ENCODE peak calls at places on chromosomes 11 and 22, in six cellular contexts. One of them, this sample, is unnamed.
A peak's percentile ranks its signal among the peaks of the same experiment; 100 is the strongest.

GRCh38 chr11:85822814-85823213 is 11.9 kb upstream of the SYTL2 start:
- DNase-seq in GM23248: peak; percentile 52
- DNase-seq in hepatocyte: no peak
- DNase-seq in HCT116: no peak
- DNase-seq in PC-3: peak; percentile 62
- DNase-seq in MM.1S: no peak
- DNase-seq in this sample: no peak

GRCh38 chr11:14499178-14499559 is 442 bp downstream of the COPB1 start:
- DNase-seq in hepatocyte: peak; percentile 34
- DNase-seq in HCT116: no peak
- DNase-seq in GM23248: peak; percentile 58
- DNase-seq in PC-3: peak; percentile 7
- DNase-seq in MM.1S: no peak
- DNase-seq in this sample: peak; percentile 56

GRCh38 chr11:721913-722811 is 16.1 kb downstream of the EPS8L2 start:
- DNase-seq in MM.1S: peak; percentile 80
- DNase-seq in hepatocyte: peak; percentile 24
- DNase-seq in GM23248: no peak
- DNase-seq in HCT116: no peak
- DNase-seq in PC-3: no peak
- DNase-seq in this sample: peak; percentile 53

GRCh38 chr11:130389315-130389935 is 39.0 kb downstream of the ADAMTS8 start:
- DNase-seq in hepatocyte: no peak
- DNase-seq in HCT116: no peak
- DNase-seq in PC-3: no peak
- DNase-seq in MM.1S: no peak
- DNase-seq in GM23248: no peak
- DNase-seq in this sample: no peak

GRCh38 chr22:23525510-23525909 is 54.6 kb downstream of the IGLL1 start:
- DNase-seq in PC-3: no peak
- DNase-seq in GM23248: no peak
- DNase-seq in HCT116: no peak
- DNase-seq in hepatocyte: no peak
- DNase-seq in MM.1S: no peak
- DNase-seq in this sample: no peak

GRCh38 chr22:29380032-29380781 is 8.2 kb downstream of the AP1B1 start:
- DNase-seq in HCT116: no peak
- DNase-seq in hepatocyte: no peak
- DNase-seq in PC-3: peak; percentile 88
- DNase-seq in GM23248: peak; percentile 58
- DNase-seq in MM.1S: no peak
- DNase-seq in this sample: no peak

GRCh38 chr11:131954146-131954545 is 583.7 kb downstream of the NTM start:
- DNase-seq in hepatocyte: no peak
- DNase-seq in HCT116: no peak
- DNase-seq in GM23248: no peak
- DNase-seq in PC-3: no peak
- DNase-seq in MM.1S: no peak
- DNase-seq in this sample: no peak

GRCh38 chr22:29830585-29830984 is 7.5 kb downstream of the ASCC2 start:
- DNase-seq in HCT116: no peak
- DNase-seq in MM.1S: no peak
- DNase-seq in GM23248: no peak
- DNase-seq in PC-3: peak; percentile 39
- DNase-seq in hepatocyte: no peak
- DNase-seq in this sample: no peak

GRCh38 chr11:131546218-131546895 is 175.9 kb downstream of the NTM start:
- DNase-seq in HCT116: no peak
- DNase-seq in hepatocyte: no peak
- DNase-seq in MM.1S: no peak
- DNase-seq in PC-3: no peak
- DNase-seq in GM23248: no peak
- DNase-seq in this sample: peak; percentile 26

GRCh38 chr11:12773591-12773990 is 99.4 kb downstream of the TEAD1 start:
- DNase-seq in hepatocyte: no peak
- DNase-seq in GM23248: no peak
- DNase-seq in PC-3: no peak
- DNase-seq in MM.1S: no peak
- DNase-seq in HCT116: no peak
- DNase-seq in this sample: no peak

GRCh38 chr22:23010430-23010829 is 59.9 kb upstream of the GNAZ start:
- DNase-seq in GM23248: no peak
- DNase-seq in hepatocyte: no peak
- DNase-seq in PC-3: no peak
- DNase-seq in MM.1S: no peak
- DNase-seq in HCT116: no peak
- DNase-seq in this sample: no peak

GRCh38 chr22:23278883-23279675 is 98.8 kb downstream of the BCR start:
- DNase-seq in GM23248: peak; percentile 48
- DNase-seq in HCT116: no peak
- DNase-seq in hepatocyte: no peak
- DNase-seq in MM.1S: no peak
- DNase-seq in PC-3: peak; percentile 49
- DNase-seq in this sample: no peak

DNA sequence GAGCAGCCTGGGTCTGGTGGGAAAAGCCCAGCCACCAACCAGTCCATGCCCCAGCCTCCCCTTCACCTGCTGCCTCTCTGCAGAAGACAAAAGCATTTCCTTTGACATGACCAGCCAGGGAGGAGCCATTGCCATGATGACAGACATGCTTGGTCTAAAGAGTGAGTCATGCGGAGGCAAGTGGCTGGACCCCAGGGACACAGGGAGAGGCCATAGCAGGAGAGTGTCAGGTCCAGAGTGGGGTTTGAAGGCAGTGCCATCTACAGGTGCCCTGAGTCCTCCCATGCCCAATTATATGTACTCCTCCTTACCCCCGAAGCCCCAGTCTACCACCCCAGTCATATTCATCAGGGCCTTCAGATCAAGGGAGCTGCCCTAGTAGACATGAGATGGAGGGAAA is 67.4 kb downstream of the SCN3B start:
- DNase-seq in HCT116: no peak
- DNase-seq in hepatocyte: peak; percentile 58
- DNase-seq in GM23248: peak; percentile 50
- DNase-seq in MM.1S: no peak
- DNase-seq in PC-3: peak; percentile 28
- DNase-seq in this sample: no peak
- TF ChIP-seq EZH2phosphoT487 in HCT116: no peak
- TF ChIP-seq EZH2phosphoT487 in hepatocyte: no peak
- TF ChIP-seq EZH2phosphoT487 in GM23248: no peak
- TF ChIP-seq EZH2phosphoT487 in MM.1S: no peak
- TF ChIP-seq EZH2phosphoT487 in PC-3: no peak
- TF ChIP-seq EZH2phosphoT487 in this sample: no peak

GRCh38 chr22:33920927-33921575 is 775 bp upstream of the LARGE1 start:
- DNase-seq in PC-3: peak; percentile 77
- DNase-seq in hepatocyte: peak; percentile 99
- DNase-seq in GM23248: peak; percentile 99
- DNase-seq in HCT116: peak; percentile 57
- DNase-seq in MM.1S: peak; percentile 97
- DNase-seq in this sample: peak; percentile 99
- TF ChIP-seq EZH2 in PC-3: no peak
- TF ChIP-seq EZH2 in hepatocyte: no peak
- TF ChIP-seq EZH2 in GM23248: no peak
- TF ChIP-seq EZH2 in HCT116: no peak
- TF ChIP-seq EZH2 in MM.1S: no peak
- TF ChIP-seq EZH2 in this sample: no peak

DNA sequence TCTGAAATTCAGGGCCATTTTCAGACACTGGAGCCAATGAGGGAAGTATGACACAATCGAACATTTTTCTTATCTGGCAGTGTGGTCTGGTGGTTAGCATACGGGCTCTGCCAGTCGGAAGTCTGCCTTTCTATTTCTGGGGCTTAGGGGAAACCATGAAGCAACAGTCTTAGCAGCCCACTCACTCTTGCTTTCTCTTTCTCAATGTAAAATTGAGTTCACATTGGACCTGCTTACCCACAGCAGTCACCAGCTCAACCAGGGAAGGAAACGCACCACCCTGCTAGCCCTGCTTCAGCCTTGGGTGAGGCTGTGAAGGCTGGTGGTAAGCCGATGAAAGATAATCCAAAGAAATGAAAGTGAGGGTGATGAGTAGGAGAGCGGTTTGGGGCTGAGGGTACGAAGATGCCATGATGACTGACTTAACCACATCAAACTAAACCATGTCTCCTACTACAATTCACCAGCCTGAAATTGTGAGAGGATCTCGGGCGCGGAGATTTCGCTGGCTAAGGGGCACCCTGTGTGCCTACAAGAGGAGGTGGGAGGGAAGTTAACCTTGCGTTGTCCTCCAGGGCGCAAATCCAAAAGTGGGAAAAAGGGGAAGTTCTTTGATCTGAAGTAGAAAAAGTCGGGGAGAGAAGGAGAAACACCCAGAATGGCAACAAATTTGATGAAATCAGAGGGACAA is 2.0 kb upstream of the LMO2 start:
- DNase-seq in PC-3: no peak
- DNase-seq in hepatocyte: no peak
- DNase-seq in HCT116: no peak
- DNase-seq in GM23248: no peak
- DNase-seq in MM.1S: peak; percentile 76
- DNase-seq in this sample: no peak
- TF ChIP-seq EZH2phosphoT487 in PC-3: no peak
- TF ChIP-seq EZH2phosphoT487 in hepatocyte: no peak
- TF ChIP-seq EZH2phosphoT487 in HCT116: no peak
- TF ChIP-seq EZH2phosphoT487 in GM23248: no peak
- TF ChIP-seq EZH2phosphoT487 in MM.1S: peak; percentile 96
- TF ChIP-seq EZH2phosphoT487 in this sample: no peak

GRCh38 chr11:67023957-67024353 is 1.0 kb downstream of the SYT12 start:
- DNase-seq in PC-3: no peak
- DNase-seq in MM.1S: no peak
- DNase-seq in hepatocyte: no peak
- DNase-seq in GM23248: no peak
- DNase-seq in HCT116: no peak
- DNase-seq in this sample: no peak

GRCh38 chr11:67024966-67025365 is 2.0 kb downstream of the SYT12 start:
- DNase-seq in hepatocyte: no peak
- DNase-seq in PC-3: peak; percentile 39
- DNase-seq in HCT116: no peak
- DNase-seq in MM.1S: no peak
- DNase-seq in GM23248: peak; percentile 25
- DNase-seq in this sample: no peak

GRCh38 chr11:67022341-67022933 is 497 bp upstream of the SYT12 start:
- DNase-seq in HCT116: peak; percentile 75
- DNase-seq in MM.1S: no peak
- DNase-seq in GM23248: peak; percentile 57
- DNase-seq in hepatocyte: no peak
- DNase-seq in PC-3: peak; percentile 96
- DNase-seq in this sample: no peak

GRCh38 chr11:67024410-67024809 is 1.5 kb downstream of the SYT12 start:
- DNase-seq in MM.1S: peak; percentile 66
- DNase-seq in HCT116: no peak
- DNase-seq in PC-3: peak; percentile 66
- DNase-seq in GM23248: no peak
- DNase-seq in hepatocyte: no peak
- DNase-seq in this sample: no peak

GRCh38 chr11:67022961-67023956 is at the start of gene SYT12:
- DNase-seq in MM.1S: no peak
- DNase-seq in hepatocyte: peak; percentile 28
- DNase-seq in GM23248: peak; percentile 61
- DNase-seq in HCT116: no peak
- DNase-seq in PC-3: peak; percentile 37
- DNase-seq in this sample: peak; percentile 69
- TF ChIP-seq EZH2 in MM.1S: no peak
- TF ChIP-seq EZH2 in hepatocyte: no peak
- TF ChIP-seq EZH2 in GM23248: no peak
- TF ChIP-seq EZH2 in HCT116: no peak
- TF ChIP-seq EZH2 in PC-3: no peak
- TF ChIP-seq EZH2 in this sample: peak; percentile 87

GRCh38 chr22:50072167-50072555 is 13.1 kb downstream of the MLC1 start:
- DNase-seq in PC-3: no peak
- DNase-seq in GM23248: no peak
- DNase-seq in HCT116: no peak
- DNase-seq in hepatocyte: no peak
- DNase-seq in MM.1S: no peak
- DNase-seq in this sample: no peak

GRCh38 chr22:50074551-50075042 is 10.6 kb downstream of the MLC1 start:
- DNase-seq in MM.1S: no peak
- DNase-seq in PC-3: no peak
- DNase-seq in hepatocyte: no peak
- DNase-seq in HCT116: no peak
- DNase-seq in GM23248: peak; percentile 49
- DNase-seq in this sample: peak; percentile 55

GRCh38 chr22:50071432-50072166 is 13.5 kb upstream of the TTLL8 start:
- DNase-seq in hepatocyte: no peak
- DNase-seq in PC-3: peak; percentile 57
- DNase-seq in GM23248: no peak
- DNase-seq in MM.1S: no peak
- DNase-seq in HCT116: no peak
- DNase-seq in this sample: no peak

GRCh38 chr22:50072714-50073538 is 12.3 kb downstream of the MLC1 start:
- DNase-seq in GM23248: no peak
- DNase-seq in HCT116: no peak
- DNase-seq in PC-3: no peak
- DNase-seq in hepatocyte: no peak
- DNase-seq in MM.1S: no peak
- DNase-seq in this sample: no peak

DNA sequence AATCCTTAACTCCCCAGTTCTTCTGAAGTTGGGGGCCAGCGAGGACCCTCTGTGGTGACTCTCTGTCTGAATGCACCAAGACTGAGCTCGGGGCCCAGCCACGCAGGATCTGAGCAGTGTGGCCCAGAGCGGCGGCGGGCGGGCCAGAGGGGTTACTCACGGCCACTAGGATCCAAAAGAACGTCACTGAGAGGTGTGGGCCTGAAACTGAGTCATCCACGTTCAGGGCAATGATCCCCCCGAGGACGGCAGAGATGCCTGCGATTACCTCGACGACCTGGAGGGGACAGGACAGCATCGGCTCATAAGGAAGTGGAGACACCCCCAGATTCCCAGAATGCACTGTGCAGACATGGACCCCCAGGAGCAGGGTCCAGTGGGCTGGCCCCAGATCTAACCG is 11.2 kb downstream of the MLC1 start:
- DNase-seq in PC-3: no peak
- DNase-seq in MM.1S: no peak
- DNase-seq in HCT116: no peak
- DNase-seq in GM23248: peak; percentile 33
- DNase-seq in hepatocyte: no peak
- DNase-seq in this sample: peak; percentile 57
- TF ChIP-seq EZH2phosphoT487 in PC-3: no peak
- TF ChIP-seq EZH2phosphoT487 in MM.1S: no peak
- TF ChIP-seq EZH2phosphoT487 in HCT116: no peak
- TF ChIP-seq EZH2phosphoT487 in GM23248: no peak
- TF ChIP-seq EZH2phosphoT487 in hepatocyte: no peak
- TF ChIP-seq EZH2phosphoT487 in this sample: no peak

GRCh38 chr22:38081636-38081940 is 2.4 kb downstream of the SLC16A8 start:
- DNase-seq in PC-3: no peak
- DNase-seq in GM23248: no peak
- DNase-seq in hepatocyte: no peak
- DNase-seq in MM.1S: no peak
- DNase-seq in HCT116: no peak
- DNase-seq in this sample: no peak
- TF ChIP-seq EZH2 in PC-3: no peak
- TF ChIP-seq EZH2 in GM23248: no peak
- TF ChIP-seq EZH2 in hepatocyte: no peak
- TF ChIP-seq EZH2 in MM.1S: no peak
- TF ChIP-seq EZH2 in HCT116: no peak
- TF ChIP-seq EZH2 in this sample: peak; percentile 18

This sample was measured in GM23338.